ENCODE peak calls at places on chromosomes 11 and 22, in seven cellular contexts. C is activated effector memory CD4-positive, alpha-beta T cell treated with Interleukin-2 at 50 U/mL for 16 hours; V is AG10803; I is adipocyte; H is non-pigmented ciliary epithelial cell; B is anterior cingulate cortex; M is stromal cell of bone marrow. Z is an unnamed sample.

GRCh38 chr11:79466411-79466810 is 25.6 kb upstream of the TENM4 start:
- DNase-seq in C (no peak), V (peak), I (peak), H (peak), B (no peak), M (peak), Z (no peak)

GRCh38 chr11:64854534-64855502 is 10.4 kb upstream of the CDC42BPG start:
- DNase-seq in C (no peak), V (peak), I (peak), H (peak), B (no peak), M (peak), Z (peak)

GRCh38 chr11:10762185-10762584 is 11.1 kb downstream of the CTR9 start:
- DNase-seq in C (no peak), V (no peak), I (no peak), H (no peak), B (no peak), M (no peak), Z (no peak)

GRCh38 chr11:69013009-69013951 is at the start of gene MRGPRF:
- DNase-seq in C (no peak), V (peak), I (peak), H (no peak), B (no peak), M (peak), Z (peak)

GRCh38 chr11:33912405-33913361 is 20.8 kb upstream of the LMO2 start:
- DNase-seq in C (no peak), V (peak), I (peak), H (peak), B (no peak), M (peak), Z (peak)

GRCh38 chr22:21642584-21643448 is 714 bp downstream of the SDF2L1 start:
- DNase-seq in C (peak), V (peak), I (peak), H (no peak), B (peak), M (no peak), Z (peak)

GRCh38 chr11:68142028-68142412 is 20.8 kb upstream of the CHKA start:
- DNase-seq in C (no peak), V (no peak), I (no peak), H (no peak), B (peak), M (no peak), Z (peak)

GRCh38 chr11:8138526-8138925 is 30.3 kb downstream of the RIC3 start:
- DNase-seq in C (no peak), V (no peak), I (no peak), H (no peak), B (no peak), M (no peak), Z (no peak)

GRCh38 chr22:42553475-42554361 is at the start of gene SERHL2:
- DNase-seq in C (peak), V (peak), I (peak), H (peak), B (peak), M (peak), Z (peak)